ENCODE peak calls at places on chromosomes 4 and X, in nine cellular contexts. One of them, this sample, is unnamed. For H3K4me1, the result is how much of the 10 kb centered on the place peaks cover.

GRCh38 chr4:3210467-3210866 is 38.5 kb upstream of the MSANTD1 start:
- DNase-seq in mucosa of descending colon: no peak
- DNase-seq in lung: no peak
- DNase-seq in HCT116: no peak
- DNase-seq in cardiac muscle cell: no peak
- DNase-seq in tibial nerve: no peak
- DNase-seq in aorta: no peak
- DNase-seq in BE2C: no peak
- DNase-seq in naive thymus-derived CD4-positive, alpha-beta T cell: no peak
- DNase-seq in this sample: no peak

GRCh38 chrX:109629310-109629709 is 4.3 kb upstream of the KCNE5 start:
- DNase-seq in naive thymus-derived CD4-positive, alpha-beta T cell: no peak
- DNase-seq in tibial nerve: no peak
- DNase-seq in lung: no peak
- DNase-seq in aorta: no peak
- DNase-seq in HCT116: no peak
- DNase-seq in BE2C: peak
- DNase-seq in cardiac muscle cell: peak
- DNase-seq in mucosa of descending colon: no peak
- DNase-seq in this sample: no peak

GRCh38 chr4:74161676-74162450 is 3.9 kb downstream of the MTHFD2L start:
- DNase-seq in cardiac muscle cell: peak
- DNase-seq in HCT116: no peak
- DNase-seq in mucosa of descending colon: no peak
- DNase-seq in naive thymus-derived CD4-positive, alpha-beta T cell: no peak
- DNase-seq in BE2C: no peak
- DNase-seq in aorta: no peak
- DNase-seq in lung: no peak
- DNase-seq in tibial nerve: no peak
- DNase-seq in this sample: no peak

GRCh38 chr4:105415281-105415744 is 58.5 kb downstream of the PPA2 start:
- DNase-seq in cardiac muscle cell: no peak
- DNase-seq in mucosa of descending colon: no peak
- DNase-seq in naive thymus-derived CD4-positive, alpha-beta T cell: no peak
- DNase-seq in tibial nerve: no peak
- DNase-seq in lung: no peak
- DNase-seq in BE2C: no peak
- DNase-seq in HCT116: no peak
- DNase-seq in aorta: no peak
- DNase-seq in this sample: no peak

GRCh38 chr4:117783716-117784115 is 250.6 kb upstream of the NDST3 start:
- DNase-seq in aorta: no peak
- DNase-seq in mucosa of descending colon: no peak
- DNase-seq in BE2C: no peak
- DNase-seq in HCT116: no peak
- DNase-seq in lung: no peak
- DNase-seq in naive thymus-derived CD4-positive, alpha-beta T cell: no peak
- DNase-seq in tibial nerve: no peak
- DNase-seq in cardiac muscle cell: no peak
- DNase-seq in this sample: no peak

GRCh38 chrX:3280706-3281105 is 65.7 kb downstream of the MXRA5 start:
- DNase-seq in mucosa of descending colon: no peak
- DNase-seq in aorta: no peak
- DNase-seq in cardiac muscle cell: no peak
- DNase-seq in HCT116: no peak
- DNase-seq in BE2C: no peak
- DNase-seq in lung: no peak
- DNase-seq in naive thymus-derived CD4-positive, alpha-beta T cell: no peak
- DNase-seq in tibial nerve: no peak
- DNase-seq in this sample: no peak

GRCh38 chrX:133608406-133608805 is 193.1 kb upstream of the GPC4 start:
- DNase-seq in HCT116: no peak
- DNase-seq in mucosa of descending colon: no peak
- DNase-seq in BE2C: no peak
- DNase-seq in naive thymus-derived CD4-positive, alpha-beta T cell: no peak
- DNase-seq in aorta: no peak
- DNase-seq in cardiac muscle cell: peak
- DNase-seq in lung: no peak
- DNase-seq in tibial nerve: no peak
- DNase-seq in this sample: no peak

GRCh38 chr4:111269439-111269838 is 646.6 kb upstream of the PITX2 start:
- DNase-seq in HCT116: no peak
- DNase-seq in aorta: no peak
- DNase-seq in naive thymus-derived CD4-positive, alpha-beta T cell: no peak
- DNase-seq in lung: no peak
- DNase-seq in BE2C: no peak
- DNase-seq in cardiac muscle cell: no peak
- DNase-seq in tibial nerve: no peak
- DNase-seq in mucosa of descending colon: no peak
- DNase-seq in this sample: no peak

GRCh38 chr4:39568805-39569204 is 41.6 kb upstream of the UGDH start:
- DNase-seq in mucosa of descending colon: peak
- DNase-seq in BE2C: no peak
- DNase-seq in naive thymus-derived CD4-positive, alpha-beta T cell: no peak
- DNase-seq in cardiac muscle cell: no peak
- DNase-seq in tibial nerve: no peak
- DNase-seq in aorta: no peak
- DNase-seq in lung: no peak
- DNase-seq in HCT116: no peak
- DNase-seq in this sample: no peak

DNA sequence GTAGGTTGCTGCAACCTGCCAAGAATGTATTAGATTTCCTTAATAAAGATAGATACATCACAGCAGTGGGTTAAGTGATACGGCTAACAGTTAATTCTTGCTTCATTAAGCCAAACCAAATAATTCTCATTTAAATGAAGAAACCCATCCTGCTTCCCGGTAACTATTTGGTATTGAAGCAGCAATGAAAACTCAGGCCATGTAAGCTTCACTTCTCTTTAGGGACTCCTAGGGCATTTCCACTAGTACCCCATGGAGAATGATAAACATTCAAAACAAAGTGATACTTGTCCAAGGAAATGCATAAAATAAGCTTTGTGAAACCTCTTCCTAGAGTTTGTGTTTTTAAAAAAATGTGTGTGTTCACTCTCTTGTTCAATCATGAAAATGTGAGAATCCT is 40.7 kb upstream of the RASGEF1B start:
- DNase-seq in BE2C: no peak
- DNase-seq in naive thymus-derived CD4-positive, alpha-beta T cell: no peak
- DNase-seq in tibial nerve: no peak
- DNase-seq in mucosa of descending colon: no peak
- DNase-seq in cardiac muscle cell: no peak
- DNase-seq in aorta: no peak
- DNase-seq in lung: no peak
- DNase-seq in HCT116: no peak
- DNase-seq in this sample: no peak
- H3K4me1 ChIP-seq in BE2C: under half
- H3K4me1 ChIP-seq in naive thymus-derived CD4-positive, alpha-beta T cell: under half
- H3K4me1 ChIP-seq in tibial nerve: under half
- H3K4me1 ChIP-seq in mucosa of descending colon: under half
- H3K4me1 ChIP-seq in cardiac muscle cell: under half
- H3K4me1 ChIP-seq in aorta: under half
- H3K4me1 ChIP-seq in lung: under half
- H3K4me1 ChIP-seq in HCT116: under half
- H3K4me1 ChIP-seq in this sample: under half

DNA sequence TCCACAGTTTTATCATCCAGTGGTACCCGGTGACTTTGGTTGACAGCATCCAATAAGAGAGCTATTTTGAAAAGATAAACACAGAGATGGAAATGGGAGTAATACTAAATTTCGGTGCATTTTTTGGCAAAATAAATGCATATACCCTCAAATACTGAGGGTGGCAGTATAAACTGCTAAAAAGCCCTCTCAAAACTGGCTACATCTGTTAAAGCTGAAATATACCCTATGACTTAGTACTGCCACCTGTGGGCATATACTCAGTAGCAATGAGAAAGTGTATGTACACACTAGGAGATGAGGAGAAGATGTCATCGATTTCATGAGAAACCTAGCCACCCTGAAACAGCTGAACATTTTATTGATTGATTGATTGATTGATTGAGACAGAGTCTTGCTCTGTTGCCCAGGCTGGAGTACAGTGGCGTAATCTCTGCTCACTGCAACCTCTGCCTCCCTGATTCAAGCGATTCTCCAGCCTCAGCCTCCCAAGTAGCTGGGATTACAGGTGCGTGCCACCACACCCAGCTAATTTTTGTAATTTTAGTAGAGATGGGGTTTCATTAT is 12.2 kb upstream of the TMEM128 start:
- DNase-seq in lung: no peak
- DNase-seq in naive thymus-derived CD4-positive, alpha-beta T cell: peak
- DNase-seq in cardiac muscle cell: peak
- DNase-seq in HCT116: peak
- DNase-seq in BE2C: no peak
- DNase-seq in aorta: no peak
- DNase-seq in tibial nerve: no peak
- DNase-seq in mucosa of descending colon: no peak
- DNase-seq in this sample: peak
- H3K4me3 ChIP-seq in lung: no peak
- H3K4me3 ChIP-seq in naive thymus-derived CD4-positive, alpha-beta T cell: no peak
- H3K4me3 ChIP-seq in cardiac muscle cell: no peak
- H3K4me3 ChIP-seq in HCT116: no peak
- H3K4me3 ChIP-seq in BE2C: no peak
- H3K4me3 ChIP-seq in aorta: no peak
- H3K4me3 ChIP-seq in tibial nerve: no peak
- H3K4me3 ChIP-seq in mucosa of descending colon: no peak
- H3K4me3 ChIP-seq in this sample: no peak

GRCh38 chr4:154582723-154583122 is 7.8 kb downstream of the FGA start:
- DNase-seq in naive thymus-derived CD4-positive, alpha-beta T cell: no peak
- DNase-seq in mucosa of descending colon: no peak
- DNase-seq in lung: no peak
- DNase-seq in tibial nerve: no peak
- DNase-seq in HCT116: no peak
- DNase-seq in cardiac muscle cell: no peak
- DNase-seq in aorta: no peak
- DNase-seq in BE2C: no peak
- DNase-seq in this sample: no peak
- H3K4me1 ChIP-seq in naive thymus-derived CD4-positive, alpha-beta T cell: under half
- H3K4me1 ChIP-seq in mucosa of descending colon: under half
- H3K4me1 ChIP-seq in lung: under half
- H3K4me1 ChIP-seq in tibial nerve: under half
- H3K4me1 ChIP-seq in HCT116: under half
- H3K4me1 ChIP-seq in cardiac muscle cell: under half
- H3K4me1 ChIP-seq in aorta: under half
- H3K4me1 ChIP-seq in BE2C: under half
- H3K4me1 ChIP-seq in this sample: under half

DNA sequence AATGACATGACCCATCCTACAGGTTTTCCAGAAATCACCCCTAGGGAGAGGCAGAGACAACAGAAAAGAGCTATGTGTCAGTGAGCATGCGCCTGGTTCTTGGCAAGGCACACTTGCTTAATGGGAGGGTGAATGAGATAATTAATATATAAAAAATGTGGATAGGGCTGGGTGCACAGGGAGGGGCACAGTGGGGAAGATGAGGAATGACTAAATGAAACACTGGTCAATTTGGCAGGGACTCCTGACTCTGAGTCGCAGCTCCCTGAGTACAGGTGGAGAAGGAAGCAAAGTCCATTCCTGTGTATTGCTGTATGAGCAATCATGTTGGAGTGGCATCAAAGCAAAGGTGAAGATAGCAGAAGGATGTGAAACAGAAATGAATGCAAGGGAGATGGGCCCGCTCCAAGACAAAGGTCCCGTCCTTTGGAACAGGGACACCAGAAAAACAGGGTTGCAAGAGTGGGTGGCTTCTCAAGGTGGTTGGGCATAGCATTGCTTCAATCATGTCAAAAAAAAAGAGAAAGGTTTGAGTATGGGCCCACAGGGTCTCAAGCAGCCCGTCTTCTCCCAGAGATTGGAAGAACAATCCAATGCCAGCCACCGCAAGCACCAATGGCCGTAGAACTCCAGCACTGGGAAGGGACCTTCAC is 278.4 kb upstream of the AGTR2 start:
- DNase-seq in cardiac muscle cell: no peak
- DNase-seq in tibial nerve: no peak
- DNase-seq in naive thymus-derived CD4-positive, alpha-beta T cell: no peak
- DNase-seq in aorta: no peak
- DNase-seq in lung: peak
- DNase-seq in HCT116: peak
- DNase-seq in mucosa of descending colon: peak
- DNase-seq in BE2C: no peak
- DNase-seq in this sample: no peak
- H3K4me3 ChIP-seq in cardiac muscle cell: no peak
- H3K4me3 ChIP-seq in tibial nerve: no peak
- H3K4me3 ChIP-seq in naive thymus-derived CD4-positive, alpha-beta T cell: no peak
- H3K4me3 ChIP-seq in aorta: no peak
- H3K4me3 ChIP-seq in lung: no peak
- H3K4me3 ChIP-seq in HCT116: no peak
- H3K4me3 ChIP-seq in mucosa of descending colon: no peak
- H3K4me3 ChIP-seq in BE2C: no peak
- H3K4me3 ChIP-seq in this sample: no peak

DNA sequence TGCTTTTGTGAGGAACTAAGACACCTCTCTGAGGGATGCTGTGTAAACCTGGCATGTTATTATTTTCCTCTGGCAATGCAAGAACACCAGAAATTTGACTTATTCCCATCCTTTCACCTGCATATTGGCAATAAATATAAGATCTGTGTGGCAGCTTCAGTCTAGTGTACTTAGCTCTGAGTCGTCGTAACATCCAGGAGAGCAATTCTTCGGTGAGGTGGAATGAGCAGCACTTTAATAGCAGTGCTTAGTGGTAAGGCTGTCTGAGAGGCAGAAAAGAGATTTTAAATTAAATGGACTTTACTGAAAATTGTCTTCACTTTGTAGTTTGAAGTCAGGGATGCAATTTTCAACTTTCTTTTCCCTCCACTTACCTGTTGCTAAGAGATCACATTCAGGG is 344.9 kb downstream of the PCDH7 start:
- DNase-seq in cardiac muscle cell: no peak
- DNase-seq in naive thymus-derived CD4-positive, alpha-beta T cell: no peak
- DNase-seq in mucosa of descending colon: no peak
- DNase-seq in BE2C: no peak
- DNase-seq in lung: no peak
- DNase-seq in tibial nerve: no peak
- DNase-seq in HCT116: no peak
- DNase-seq in aorta: no peak
- DNase-seq in this sample: no peak
- H3K4me1 ChIP-seq in cardiac muscle cell: under half
- H3K4me1 ChIP-seq in naive thymus-derived CD4-positive, alpha-beta T cell: under half
- H3K4me1 ChIP-seq in mucosa of descending colon: under half
- H3K4me1 ChIP-seq in BE2C: under half
- H3K4me1 ChIP-seq in lung: under half
- H3K4me1 ChIP-seq in tibial nerve: under half
- H3K4me1 ChIP-seq in HCT116: half or more
- H3K4me1 ChIP-seq in aorta: under half
- H3K4me1 ChIP-seq in this sample: under half

DNA sequence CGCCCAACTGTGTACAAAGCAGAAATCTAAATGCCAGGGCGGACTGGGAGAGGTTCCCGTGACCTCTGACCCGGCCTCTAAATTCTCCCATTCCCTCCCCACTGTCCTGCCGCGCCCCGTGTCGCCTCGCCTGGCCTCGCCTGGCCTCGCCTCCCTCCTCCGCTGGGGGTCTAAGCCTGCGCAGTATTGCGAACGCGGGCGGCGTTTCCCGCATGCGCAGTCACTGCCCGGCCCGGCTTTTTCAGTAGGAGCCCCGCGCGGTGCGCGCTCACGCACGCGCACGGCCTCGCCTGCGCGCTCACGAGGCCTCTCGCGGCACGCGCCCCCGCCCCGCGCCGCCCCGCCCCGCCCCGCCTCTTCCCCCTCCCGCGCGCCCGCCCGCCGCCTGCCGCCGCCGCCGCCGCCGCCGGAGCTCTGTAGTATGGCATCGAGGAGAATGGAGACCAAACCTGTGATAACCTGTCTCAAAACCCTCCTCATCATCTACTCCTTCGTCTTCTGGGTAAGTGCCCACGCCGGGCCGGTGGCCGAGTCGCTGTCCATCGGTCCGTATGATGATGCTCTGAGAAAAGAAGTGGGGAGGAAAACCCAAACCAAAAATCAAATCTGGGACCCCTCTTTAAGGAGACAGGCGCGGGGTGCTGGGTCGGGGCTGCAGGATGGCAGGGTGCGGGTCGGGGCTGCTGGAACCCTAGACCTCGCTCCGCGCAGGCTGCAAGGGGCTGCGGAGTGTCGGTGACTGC is at the start of gene TSPAN7:
- DNase-seq in BE2C: peak
- DNase-seq in HCT116: peak
- DNase-seq in naive thymus-derived CD4-positive, alpha-beta T cell: peak
- DNase-seq in tibial nerve: peak
- DNase-seq in lung: peak
- DNase-seq in aorta: peak
- DNase-seq in cardiac muscle cell: peak
- DNase-seq in mucosa of descending colon: peak
- DNase-seq in this sample: peak
- H3K4me3 ChIP-seq in BE2C: peak
- H3K4me3 ChIP-seq in HCT116: peak
- H3K4me3 ChIP-seq in naive thymus-derived CD4-positive, alpha-beta T cell: peak
- H3K4me3 ChIP-seq in tibial nerve: peak
- H3K4me3 ChIP-seq in lung: peak
- H3K4me3 ChIP-seq in aorta: peak
- H3K4me3 ChIP-seq in cardiac muscle cell: peak
- H3K4me3 ChIP-seq in mucosa of descending colon: peak
- H3K4me3 ChIP-seq in this sample: peak

This sample was measured in HAP-1.